ENCODE peak calls at places on chromosomes 7 and 10, in eight cellular contexts. B is sigmoid colon, R is tibial artery, D is HepG2, K is PC-9, V is glutamatergic neuron, J is AG09319, Y is right atrium auricular region. C is an unnamed sample.

GRCh38 chr10:88309365-88309764 is 273.8 kb downstream of the RNLS start:
- DNase-seq in B (no peak), R (no peak), D (no peak), K (no peak), V (no peak), J (no peak), Y (no peak), C (no peak)

GRCh38 chr7:27459021-27459728 is 203.5 kb downstream of the HIBADH start:
- DNase-seq in B (peak), R (no peak), D (no peak), K (no peak), V (no peak), J (no peak), Y (no peak), C (no peak)

GRCh38 chr10:71399946-71400345 is 3.2 kb downstream of the CDH23 start:
- DNase-seq in B (no peak), R (no peak), D (no peak), K (no peak), V (no peak), J (no peak), Y (peak), C (no peak)

GRCh38 chr7:140334341-140335057 is 63.8 kb downstream of the SLC37A3 start:
- DNase-seq in B (no peak), R (no peak), D (no peak), K (no peak), V (no peak), J (no peak), Y (no peak), C (no peak)

GRCh38 chr7:123643495-123644428 is 11.9 kb upstream of the LMOD2 start:
- DNase-seq in B (no peak), R (no peak), D (peak), K (peak), V (no peak), J (peak), Y (no peak), C (no peak)

GRCh38 chr7:147519062-147519461 is 1071.5 kb upstream of the C7orf33 start:
- DNase-seq in B (no peak), R (no peak), D (peak), K (no peak), V (no peak), J (no peak), Y (no peak), C (peak)

GRCh38 chr7:27155816-27156507 is 513 bp downstream of the HOXA7 start:
- DNase-seq in B (peak), R (peak), D (no peak), K (no peak), V (no peak), J (no peak), Y (no peak), C (no peak)

GRCh38 chr7:157011333-157012112 is 1.1 kb upstream of the MNX1 start:
- DNase-seq in B (no peak), R (peak), D (peak), K (no peak), V (no peak), J (no peak), Y (no peak), C (no peak)

GRCh38 chr10:68125770-68126169 is 16.5 kb downstream of the MYPN start:
- DNase-seq in B (no peak), R (no peak), D (no peak), K (peak), V (no peak), J (no peak), Y (no peak), C (no peak)

GRCh38 chr10:34565934-34566333 is 249.2 kb downstream of the PARD3 start:
- DNase-seq in B (no peak), R (no peak), D (no peak), K (no peak), V (no peak), J (no peak), Y (no peak), C (no peak)

GRCh38 chr7:39130740-39131538 is 153.2 kb downstream of the POU6F2 start:
- DNase-seq in B (no peak), R (no peak), D (no peak), K (no peak), V (peak), J (no peak), Y (no peak), C (no peak)

GRCh38 chr7:33459340-33459751 is 330.0 kb downstream of the BBS9 start:
- DNase-seq in B (no peak), R (no peak), D (peak), K (no peak), V (no peak), J (peak), Y (no peak), C (no peak)

GRCh38 chr10:6036861-6037321 is 25.3 kb downstream of the IL2RA start:
- DNase-seq in B (peak), R (no peak), D (no peak), K (no peak), V (no peak), J (no peak), Y (no peak), C (no peak)

GRCh38 chr7:41096921-41097320 is 606.0 kb downstream of the INHBA start:
- DNase-seq in B (no peak), R (no peak), D (no peak), K (no peak), V (no peak), J (no peak), Y (no peak), C (no peak)

GRCh38 chr10:115941247-115941840 is 331.7 kb downstream of the GFRA1 start:
- DNase-seq in B (no peak), R (no peak), D (no peak), K (no peak), V (no peak), J (no peak), Y (no peak), C (no peak)

GRCh38 chr7:38215734-38216670 is 38.0 kb downstream of the STARD3NL start:
- DNase-seq in B (peak), R (peak), D (peak), K (no peak), V (peak), J (peak), Y (peak), C (peak)

GRCh38 chr7:151379193-151379520 is 30.7 kb downstream of the WDR86 start:
- DNase-seq in B (no peak), R (no peak), D (no peak), K (no peak), V (no peak), J (no peak), Y (no peak), C (no peak)

GRCh38 chr7:89334785-89335184 is 539.2 kb upstream of the TEX47 start:
- DNase-seq in B (no peak), R (no peak), D (peak), K (no peak), V (no peak), J (no peak), Y (no peak), C (no peak)

GRCh38 chr10:33416209-33416608 is 81.7 kb upstream of the NRP1 start:
- DNase-seq in B (no peak), R (no peak), D (no peak), K (no peak), V (no peak), J (no peak), Y (no peak), C (no peak)

GRCh38 chr7:157139142-157140117 is 704 bp downstream of the UBE3C start:
- DNase-seq in B (peak), R (peak), D (no peak), K (peak), V (peak), J (no peak), Y (peak), C (no peak)

GRCh38 chr7:105907129-105907846 is 30.9 kb upstream of the ATXN7L1 start:
- DNase-seq in B (no peak), R (no peak), D (no peak), K (no peak), V (no peak), J (no peak), Y (no peak), C (no peak)

GRCh38 chr10:113644185-113645120 is 19.4 kb downstream of the NRAP start:
- DNase-seq in B (no peak), R (no peak), D (peak), K (no peak), V (no peak), J (no peak), Y (no peak), C (no peak)

GRCh38 chr7:20862554-20862953 is 75.9 kb upstream of the SP8 start:
- DNase-seq in B (no peak), R (no peak), D (no peak), K (no peak), V (no peak), J (no peak), Y (no peak), C (no peak)

GRCh38 chr10:79061441-79062315 is 7.1 kb upstream of the ZMIZ1 start:
- DNase-seq in B (peak), R (peak), D (no peak), K (no peak), V (peak), J (no peak), Y (no peak), C (no peak)

GRCh38 chr7:42315631-42316030 is 78.6 kb upstream of the GLI3 start:
- DNase-seq in B (no peak), R (no peak), D (no peak), K (no peak), V (no peak), J (no peak), Y (no peak), C (no peak)

GRCh38 chr10:88980247-88980646 is 10.4 kb upstream of the FAS start:
- DNase-seq in B (no peak), R (no peak), D (no peak), K (no peak), V (no peak), J (no peak), Y (no peak), C (no peak)

DNA sequence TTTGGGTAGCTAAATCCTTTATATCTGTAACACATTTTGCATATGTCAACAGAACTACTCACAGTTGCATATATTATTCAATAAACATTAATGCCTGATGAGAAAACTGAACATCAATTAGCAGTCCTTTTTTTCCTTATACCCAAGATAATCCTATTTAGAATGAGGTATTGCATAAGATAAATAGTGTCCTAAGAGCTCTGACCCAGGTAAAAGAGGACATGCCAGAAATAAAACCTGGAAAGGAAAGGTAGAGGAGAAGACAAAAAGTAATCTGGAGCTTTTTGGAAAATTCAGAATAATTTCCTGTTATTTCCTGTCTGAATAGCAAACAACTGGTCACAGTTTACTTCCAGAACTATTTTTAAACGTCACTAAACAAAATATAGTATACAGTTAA is 204.4 kb downstream of the PLXDC2 start:
- DNase-seq in B (no peak), R (no peak), D (no peak), K (no peak), V (no peak), J (no peak), Y (no peak), C (no peak)
- TF ChIP-seq CTCF in B (no peak), R (no peak), D (no peak), K (no peak), V (no peak), J (no peak), Y (no peak), C (no peak)

DNA sequence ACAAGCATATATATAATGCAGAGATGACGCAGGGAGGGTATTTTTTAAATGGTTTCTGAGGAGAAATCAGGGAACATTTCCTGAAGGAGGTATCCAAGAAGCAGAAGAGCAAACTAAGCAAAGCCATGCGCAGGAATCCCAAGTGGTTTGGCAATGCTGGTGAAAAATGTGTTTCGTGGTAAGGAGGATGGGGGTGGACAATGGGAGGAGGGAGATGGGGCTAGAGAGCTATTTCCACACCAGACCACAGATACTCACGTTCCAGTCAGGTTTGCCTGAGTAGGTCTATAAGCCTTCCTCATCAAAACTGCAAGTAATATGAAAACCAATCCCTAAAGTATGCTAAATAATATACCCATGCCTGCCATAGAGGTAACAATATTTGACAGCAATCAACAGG is 223.7 kb upstream of the MKLN1 start:
- DNase-seq in B (no peak), R (no peak), D (no peak), K (no peak), V (no peak), J (peak), Y (no peak), C (no peak)
- TF ChIP-seq CTCF in B (no peak), R (no peak), D (no peak), K (no peak), V (no peak), J (peak), Y (peak), C (no peak)

GRCh38 chr7:3397324-3397723 is 96.3 kb downstream of the SDK1 start:
- DNase-seq in B (no peak), R (no peak), D (no peak), K (no peak), V (no peak), J (no peak), Y (no peak), C (no peak)

GRCh38 chr7:3393862-3394261 is 92.8 kb downstream of the SDK1 start:
- DNase-seq in B (no peak), R (no peak), D (no peak), K (no peak), V (no peak), J (no peak), Y (no peak), C (no peak)

GRCh38 chr7:3404490-3404889 is 103.4 kb downstream of the SDK1 start:
- DNase-seq in B (no peak), R (no peak), D (no peak), K (peak), V (no peak), J (peak), Y (no peak), C (no peak)

DNA sequence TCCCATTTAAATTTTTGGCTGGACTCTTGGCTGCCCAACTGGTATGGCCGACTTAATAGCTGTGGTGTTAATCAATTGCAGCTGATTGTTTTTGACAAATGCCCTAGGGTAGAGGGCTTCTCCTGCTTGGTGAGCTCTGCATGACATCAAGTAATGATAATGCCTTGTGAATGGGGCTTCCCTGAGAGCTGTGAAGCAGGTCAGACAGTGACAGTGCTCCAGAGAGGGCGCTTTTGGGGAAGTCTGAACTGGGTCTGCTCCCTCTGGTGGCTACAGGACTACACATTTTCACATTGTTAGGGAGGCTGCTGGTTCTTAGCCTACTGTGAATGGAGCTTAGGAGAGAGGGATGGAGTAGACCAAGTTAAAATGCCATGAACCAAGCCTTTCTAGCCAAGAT is 98.8 kb downstream of the SDK1 start:
- DNase-seq in B (no peak), R (no peak), D (peak), K (no peak), V (peak), J (no peak), Y (no peak), C (peak)
- TF ChIP-seq CTCF in B (no peak), R (no peak), D (peak), K (peak), V (peak), J (peak), Y (no peak), C (peak)

DNA sequence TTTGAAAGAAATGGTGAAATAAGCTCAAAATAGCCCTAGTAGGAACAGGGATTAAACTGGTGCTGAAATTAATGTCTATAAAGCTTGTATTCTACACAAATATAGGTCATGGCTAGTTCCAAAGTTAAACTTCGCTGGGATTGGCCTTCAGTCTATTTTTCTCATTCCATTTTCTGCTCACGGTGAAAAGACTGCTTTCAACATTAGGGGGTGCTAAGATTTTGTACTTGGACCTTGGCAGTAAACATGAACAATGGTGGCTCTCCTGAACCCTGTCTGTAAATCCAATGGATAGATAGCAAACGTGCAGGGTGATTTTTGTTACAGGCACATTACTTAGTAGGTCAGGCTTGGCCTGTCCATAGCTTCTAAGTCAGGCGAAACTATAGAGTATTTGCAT is 36.0 kb upstream of the RSU1 start:
- DNase-seq in B (no peak), R (no peak), D (peak), K (no peak), V (no peak), J (no peak), Y (no peak), C (no peak)
- TF ChIP-seq CTCF in B (no peak), R (no peak), D (peak), K (no peak), V (peak), J (peak), Y (peak), C (peak)

DNA sequence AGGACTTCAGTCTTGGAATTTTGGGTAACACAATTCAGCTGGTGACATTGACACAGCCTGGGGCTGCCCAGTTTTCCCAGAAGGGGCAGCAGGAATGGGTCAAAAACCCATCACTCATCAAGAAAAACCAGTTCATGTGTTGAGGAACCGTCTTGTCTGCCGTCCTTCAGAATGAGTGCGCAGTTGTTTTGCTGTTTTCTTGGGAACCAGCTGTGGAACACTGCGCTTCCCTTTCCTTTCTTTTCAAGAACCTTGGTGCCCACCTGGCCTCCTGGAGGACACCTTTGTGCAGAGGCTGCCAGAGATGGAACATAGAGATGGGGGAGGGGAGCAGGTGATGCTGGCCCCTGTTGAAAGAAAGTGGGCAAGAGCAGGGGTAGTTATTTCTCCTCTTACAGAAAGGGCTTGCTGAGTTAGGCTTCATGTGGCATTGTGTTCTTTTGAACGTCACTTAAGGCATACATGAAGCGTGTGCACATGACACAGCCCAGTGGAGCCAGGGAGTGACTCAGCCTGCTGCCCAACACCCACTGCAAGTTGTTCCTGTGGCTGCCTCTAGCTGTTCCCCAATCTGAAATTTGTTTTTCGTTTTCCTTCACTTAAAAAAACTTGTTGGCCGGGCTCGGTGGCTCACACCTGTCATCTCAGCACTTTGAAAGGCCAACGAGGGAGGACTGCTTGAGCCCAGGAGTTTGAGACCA is 87.4 kb upstream of the TNS3 start:
- DNase-seq in B (peak), R (peak), D (peak), K (no peak), V (no peak), J (peak), Y (peak), C (no peak)
- TF ChIP-seq CTCF in B (no peak), R (peak), D (no peak), K (no peak), V (no peak), J (no peak), Y (no peak), C (no peak)

GRCh38 chr7:121752706-121753105 is 120.3 kb upstream of the PTPRZ1 start:
- DNase-seq in B (no peak), R (no peak), D (peak), K (no peak), V (no peak), J (no peak), Y (no peak), C (no peak)
- TF ChIP-seq CTCF in B (no peak), R (no peak), D (peak), K (peak), V (peak), J (peak), Y (peak), C (peak)

GRCh38 chr7:2482725-2483451 is 6.7 kb upstream of the GRIFIN start:
- DNase-seq in B (no peak), R (no peak), D (no peak), K (peak), V (no peak), J (no peak), Y (no peak), C (no peak)
- TF ChIP-seq CTCF in B (no peak), R (no peak), D (no peak), K (peak), V (no peak), J (no peak), Y (no peak), C (no peak)

GRCh38 chr10:90779573-90779972 is 78.3 kb downstream of the HTR7 start:
- DNase-seq in B (no peak), R (no peak), D (peak), K (no peak), V (no peak), J (no peak), Y (no peak), C (no peak)
- TF ChIP-seq CTCF in B (no peak), R (no peak), D (peak), K (no peak), V (peak), J (no peak), Y (no peak), C (peak)

GRCh38 chr10:13990918-13991317 is 339.8 kb downstream of the FRMD4A start:
- DNase-seq in B (no peak), R (no peak), D (no peak), K (no peak), V (no peak), J (peak), Y (no peak), C (no peak)
- TF ChIP-seq CTCF in B (no peak), R (no peak), D (no peak), K (no peak), V (no peak), J (no peak), Y (no peak), C (no peak)